ENCODE peak calls at places on chromosomes 2 and 18, in seven cellular contexts. G is fibroblast of the aortic adventitia, I is GM12865, X is cardiac muscle cell, Y is Calu3, D is foreskin fibroblast, F is upper lobe of right lung. H is an unnamed sample.
A peak's percentile ranks its signal among the peaks of the same experiment; 100 is the strongest.

GRCh38 chr18:61892683-61893303 is at the start of gene RNF152:
- DNase-seq in D (no peak), F (peak; percentile 63), Y (no peak), X (peak; percentile 64), G (peak; percentile 27), I (peak; percentile 8), H (no peak)

GRCh38 chr18:31419457-31419932 is 28.0 kb upstream of the DSG3 start:
- DNase-seq in I (no peak), D (no peak), X (no peak), G (no peak), Y (peak; percentile 21), F (no peak), H (no peak)

GRCh38 chr2:175889557-175890355 is 112.3 kb downstream of the LNPK start:
- DNase-seq in G (no peak), I (no peak), Y (no peak), F (no peak), D (no peak), X (no peak), H (no peak)

GRCh38 chr2:11784747-11785610 is 38.5 kb downstream of the LPIN1 start:
- DNase-seq in D (peak; percentile 32), I (peak; percentile 22), G (peak; percentile 63), F (no peak), X (peak; percentile 51), Y (peak; percentile 47), H (peak; percentile 23)

GRCh38 chr2:73832905-73833304 is 4.1 kb downstream of the STAMBP start:
- DNase-seq in G (peak; percentile 29), X (no peak), D (no peak), F (no peak), Y (no peak), I (peak; percentile 24), H (no peak)

GRCh38 chr2:177332041-177332991 is 60.3 kb upstream of the AGPS start:
- DNase-seq in F (no peak), D (peak; percentile 61), G (peak; percentile 91), I (peak; percentile 75), X (peak; percentile 75), Y (peak; percentile 53), H (peak; percentile 65)

GRCh38 chr18:58998421-58999203 is 133.9 kb downstream of the ZNF532 start:
- DNase-seq in F (no peak), G (peak; percentile 52), X (no peak), I (no peak), D (peak; percentile 74), Y (no peak), H (no peak)

GRCh38 chr2:133143649-133144048 is 424.6 kb downstream of the NCKAP5 start:
- DNase-seq in F (no peak), G (no peak), D (no peak), I (no peak), Y (peak; percentile 19), X (no peak), H (no peak)

GRCh38 chr18:61400714-61401113 is 67.5 kb downstream of the CDH20 start:
- DNase-seq in F (no peak), G (peak; percentile 86), X (no peak), I (no peak), Y (no peak), D (peak; percentile 74), H (no peak)

GRCh38 chr2:27687232-27687631 is 23.5 kb downstream of the SLC4A1AP start:
- DNase-seq in X (no peak), Y (no peak), I (no peak), D (no peak), G (no peak), F (no peak), H (no peak)

GRCh38 chr2:20633794-20634259 is 17.1 kb downstream of the HS1BP3 start:
- DNase-seq in F (peak; percentile 88), G (no peak), I (no peak), X (no peak), Y (peak; percentile 94), D (no peak), H (no peak)

GRCh38 chr2:40516604-40517003 is 64.7 kb upstream of the SLC8A1 start:
- DNase-seq in X (no peak), D (no peak), G (no peak), I (no peak), Y (no peak), F (no peak), H (no peak)

GRCh38 chr2:126932529-126932928 is 33.8 kb downstream of the TEX51 start:
- DNase-seq in I (no peak), D (no peak), G (no peak), F (no peak), Y (no peak), X (no peak), H (no peak)

GRCh38 chr18:39701839-39702238 is 2136.2 kb upstream of the CELF4 start:
- DNase-seq in D (no peak), X (no peak), G (no peak), I (no peak), Y (peak; percentile 5), F (no peak), H (no peak)

GRCh38 chr2:181857471-181857870 is 34.1 kb upstream of the ITPRID2 start:
- DNase-seq in D (no peak), Y (no peak), G (no peak), F (no peak), X (no peak), I (no peak), H (no peak)

GRCh38 chr18:44893045-44893706 is 212.5 kb downstream of the SETBP1 start:
- DNase-seq in X (no peak), Y (no peak), D (no peak), G (no peak), F (no peak), I (no peak), H (no peak)

GRCh38 chr18:59606193-59607175 is 90.7 kb downstream of the CCBE1 start:
- DNase-seq in Y (no peak), G (no peak), X (no peak), F (no peak), I (no peak), D (peak; percentile 72), H (peak; percentile 64)

GRCh38 chr2:106269591-106270291 is 75.6 kb upstream of the UXS1 start:
- DNase-seq in X (peak; percentile 33), F (peak; percentile 88), D (no peak), G (no peak), I (peak; percentile 26), Y (peak; percentile 52), H (no peak)

GRCh38 chr2:162840598-162841246 is 2.2 kb upstream of the KCNH7 start:
- DNase-seq in I (peak; percentile 78), G (peak; percentile 49), D (peak; percentile 0), F (no peak), X (peak; percentile 93), Y (peak; percentile 77), H (no peak)

GRCh38 chr18:6096747-6097146 is 201.4 kb upstream of the TMEM200C start:
- DNase-seq in Y (no peak), F (no peak), I (no peak), D (no peak), X (no peak), G (no peak), H (no peak)

GRCh38 chr2:132909427-132909826 is 239.4 kb upstream of the LYPD1 start:
- DNase-seq in G (peak; percentile 78), D (no peak), F (no peak), Y (no peak), X (no peak), I (no peak), H (no peak)

GRCh38 chr2:226649871-226650660 is 149.6 kb downstream of the IRS1 start:
- DNase-seq in Y (peak; percentile 87), I (peak; percentile 75), F (peak; percentile 73), G (peak; percentile 97), X (no peak), D (peak; percentile 99), H (peak; percentile 92)

GRCh38 chr2:225041871-225042799 is at the start of gene DOCK10:
- DNase-seq in I (peak; percentile 52), X (peak; percentile 29), Y (peak; percentile 32), D (peak; percentile 44), F (peak; percentile 71), G (peak; percentile 68), H (no peak)

GRCh38 chr2:32248299-32248698 is 16.4 kb downstream of the NLRC4 start:
- DNase-seq in D (no peak), X (no peak), F (no peak), I (no peak), Y (no peak), G (no peak), H (no peak)

GRCh38 chr2:196987654-196988364 is 61.3 kb upstream of the PGAP1 start:
- DNase-seq in I (peak; percentile 38), G (peak; percentile 97), Y (peak; percentile 55), D (peak; percentile 93), F (no peak), X (peak; percentile 20), H (peak; percentile 83)

GRCh38 chr2:205764502-205764815 is 82.2 kb downstream of the NRP2 start:
- DNase-seq in F (no peak), I (no peak), Y (no peak), G (no peak), X (no peak), D (no peak), H (no peak)

GRCh38 chr2:65576861-65577601 is 144.6 kb upstream of the SPRED2 start:
- DNase-seq in X (no peak), G (peak; percentile 95), F (no peak), D (peak; percentile 82), Y (peak; percentile 14), I (no peak), H (peak; percentile 78)

GRCh38 chr2:7945080-7945479 is 736.8 kb upstream of the ID2 start:
- DNase-seq in Y (no peak), I (no peak), F (no peak), G (no peak), X (no peak), D (no peak), H (no peak)

GRCh38 chr2:237614151-237614720 is 13.2 kb upstream of the LRRFIP1 start:
- DNase-seq in D (no peak), Y (peak; percentile 16), G (peak; percentile 45), I (no peak), X (peak; percentile 80), F (no peak), H (no peak)
- TF ChIP-seq CTCF in D (no peak), Y (no peak), G (no peak), I (peak; percentile 5), X (peak; percentile 15), F (peak; percentile 15), H (no peak)

GRCh38 chr18:79964330-79965118 is at the start of gene HSBP1L1:
- DNase-seq in I (peak; percentile 82), Y (peak; percentile 82), D (no peak), F (peak; percentile 93), G (peak; percentile 25), X (peak; percentile 88), H (no peak)
- TF ChIP-seq CTCF in I (peak; percentile 18), Y (no peak), D (no peak), F (peak; percentile 44), G (peak; percentile 40), X (no peak), H (peak; percentile 8)

GRCh38 chr2:158690823-158691222 is 104.3 kb upstream of the DAPL1 start:
- DNase-seq in X (no peak), Y (no peak), D (no peak), I (no peak), G (no peak), F (no peak), H (no peak)
- TF ChIP-seq CTCF in X (no peak), Y (no peak), D (no peak), I (no peak), G (no peak), F (no peak), H (no peak)

GRCh38 chr2:218263817-218264611 is 3.2 kb downstream of the GPBAR1 start:
- DNase-seq in Y (no peak), X (no peak), G (no peak), F (peak; percentile 49), I (no peak), D (no peak), H (no peak)
- TF ChIP-seq CTCF in Y (no peak), X (peak; percentile 26), G (peak; percentile 24), F (no peak), I (no peak), D (peak; percentile 7), H (no peak)